ENCODE peak calls at places on chromosomes 6 and 20, in five cellular contexts. S is IMR-90, Q is astrocyte of the cerebellum, D is Kasumi-1, G is nephron progenitor cell. M is an unnamed sample.

GRCh38 chr6:37188962-37189510 is 19.1 kb downstream of the PIM1 start:
- DNase-seq in Q (no peak), G (no peak), S (no peak), D (no peak), M (no peak)

GRCh38 chr6:80425089-80425823 is 318.8 kb downstream of the BCKDHB start:
- DNase-seq in Q (peak), S (peak), G (no peak), D (no peak), M (no peak)

GRCh38 chr6:170245233-170245992 is 45.5 kb downstream of the DLL1 start:
- DNase-seq in G (peak), S (no peak), D (no peak), Q (no peak), M (no peak)

GRCh38 chr6:445571-446417 is 54.2 kb downstream of the IRF4 start:
- DNase-seq in Q (no peak), G (no peak), S (no peak), D (no peak), M (no peak)

GRCh38 chr6:118697554-118697953 is 46.2 kb upstream of the CEP85L start:
- DNase-seq in S (no peak), Q (no peak), D (no peak), G (no peak), M (no peak)

GRCh38 chr6:130178692-130179091 is 44.1 kb downstream of the SAMD3 start:
- DNase-seq in G (no peak), Q (peak), S (peak), D (no peak), M (no peak)

GRCh38 chr6:35905141-35905785 is 15.6 kb downstream of the SRPK1 start:
- DNase-seq in S (peak), G (no peak), Q (no peak), D (no peak), M (no peak)

GRCh38 chr6:19297880-19298279 is 539.3 kb upstream of the ID4 start:
- DNase-seq in Q (no peak), G (no peak), S (no peak), D (no peak), M (no peak)

GRCh38 chr6:22828179-22829062 is 259.1 kb downstream of the HDGFL1 start:
- DNase-seq in G (peak), D (no peak), Q (peak), S (peak), M (no peak)

GRCh38 chr20:61162506-61162905 is 89.6 kb upstream of the CDH4 start:
- DNase-seq in S (no peak), D (no peak), Q (no peak), G (no peak), M (no peak)

GRCh38 chr6:128516514-128516898 is 3.9 kb downstream of the PTPRK start:
- DNase-seq in Q (no peak), D (peak), G (no peak), S (peak), M (peak)

GRCh38 chr20:16661738-16662137 is 68.1 kb upstream of the SNRPB2 start:
- DNase-seq in D (peak), G (no peak), S (no peak), Q (no peak), M (no peak)

GRCh38 chr6:165222315-165223025 is 86.9 kb downstream of the C6orf118 start:
- DNase-seq in Q (no peak), G (no peak), D (no peak), S (no peak), M (no peak)

GRCh38 chr6:118319890-118320289 is 228.2 kb upstream of the PLN start:
- DNase-seq in D (no peak), S (no peak), G (no peak), Q (no peak), M (no peak)

GRCh38 chr6:8182857-8183256 is 80.5 kb upstream of the EEF1E1 start:
- DNase-seq in Q (no peak), D (peak), S (no peak), G (no peak), M (no peak)

GRCh38 chr6:9307786-9308185 is 872.4 kb upstream of the SLC35B3 start:
- DNase-seq in G (no peak), D (no peak), S (no peak), Q (no peak), M (no peak)

GRCh38 chr20:39112196-39112743 is 150.1 kb downstream of the DHX35 start:
- DNase-seq in D (peak), G (peak), S (peak), Q (peak), M (peak)

GRCh38 chr6:2381872-2382661 is 136.7 kb upstream of the GMDS start:
- DNase-seq in S (no peak), Q (no peak), D (no peak), G (no peak), M (no peak)

GRCh38 chr6:73608761-73609160 is 45.0 kb downstream of the SLC17A5 start:
- DNase-seq in D (no peak), G (no peak), S (no peak), Q (no peak), M (no peak)

GRCh38 chr6:10759312-10759839 is 11.8 kb downstream of the TMEM14B start:
- DNase-seq in G (no peak), D (peak), Q (peak), S (peak), M (peak)

GRCh38 chr6:163189609-163190008 is 224.9 kb upstream of the QKI start:
- DNase-seq in S (no peak), Q (no peak), G (no peak), D (no peak), M (no peak)

GRCh38 chr20:6660441-6660840 is 107.0 kb upstream of the BMP2 start:
- DNase-seq in D (no peak), G (no peak), Q (no peak), S (no peak), M (no peak)

GRCh38 chr20:32642257-32643046 is 31.3 kb downstream of the C20orf203 start:
- DNase-seq in Q (no peak), G (no peak), D (no peak), S (no peak), M (no peak)

GRCh38 chr20:58810116-58810878 is 40.4 kb downstream of the GNAS-AS1 start:
- DNase-seq in S (peak), Q (no peak), D (no peak), G (no peak), M (no peak)

GRCh38 chr6:12024715-12025434 is 12.8 kb downstream of the HIVEP1 start:
- DNase-seq in Q (no peak), G (no peak), D (no peak), S (peak), M (no peak)

GRCh38 chr6:50699086-50699886 is 14.0 kb upstream of the TFAP2D start:
- DNase-seq in Q (no peak), S (no peak), G (peak), D (peak), M (no peak)

GRCh38 chr6:166629628-166630027 is 2.6 kb upstream of the RPS6KA2 start:
- DNase-seq in S (peak), Q (peak), G (no peak), D (no peak), M (no peak)

GRCh38 chr6:39840781-39841180 is 48.6 kb downstream of the DAAM2 start:
- DNase-seq in D (no peak), S (no peak), Q (no peak), G (no peak), M (no peak)

GRCh38 chr20:57779401-57780003 is 69.7 kb upstream of the PMEPA1 start:
- DNase-seq in Q (no peak), G (no peak), S (no peak), D (no peak), M (no peak)

GRCh38 chr6:49564552-49564951 is 14.1 kb downstream of the C6orf141 start:
- DNase-seq in D (no peak), S (no peak), G (no peak), Q (no peak), M (no peak)

GRCh38 chr20:32763202-32763999 is 1.2 kb downstream of the DNMT3B start:
- DNase-seq in D (no peak), G (peak), S (no peak), Q (no peak), M (peak)